ENCODE peak calls at places on chromosomes 12 and 14, in four cellular contexts. One of them, this sample, is unnamed.

GRCh38 chr12:95774311-95775045 is 16.1 kb downstream of the NTN4 start:
- DNase-seq in astrocyte of the cerebellum: no peak
- DNase-seq in cardiac fibroblast: peak
- DNase-seq in endodermal cell: no peak
- DNase-seq in this sample: no peak

GRCh38 chr12:119840617-119841016 is 36.5 kb downstream of the CIT start:
- DNase-seq in astrocyte of the cerebellum: no peak
- DNase-seq in endodermal cell: no peak
- DNase-seq in cardiac fibroblast: no peak
- DNase-seq in this sample: no peak

GRCh38 chr14:34147461-34147860 is 196.6 kb upstream of the EGLN3 start:
- DNase-seq in cardiac fibroblast: no peak
- DNase-seq in astrocyte of the cerebellum: no peak
- DNase-seq in endodermal cell: no peak
- DNase-seq in this sample: no peak

GRCh38 chr12:42684171-42685071 is 94.9 kb upstream of the PRICKLE1 start:
- DNase-seq in astrocyte of the cerebellum: no peak
- DNase-seq in cardiac fibroblast: peak
- DNase-seq in endodermal cell: peak
- DNase-seq in this sample: no peak

GRCh38 chr14:80055912-80056801 is 155.1 kb downstream of the DIO2 start:
- DNase-seq in cardiac fibroblast: peak
- DNase-seq in endodermal cell: peak
- DNase-seq in astrocyte of the cerebellum: peak
- DNase-seq in this sample: peak

GRCh38 chr12:77339610-77340009 is 274.2 kb upstream of the E2F7 start:
- DNase-seq in cardiac fibroblast: no peak
- DNase-seq in astrocyte of the cerebellum: no peak
- DNase-seq in endodermal cell: no peak
- DNase-seq in this sample: no peak

GRCh38 chr12:2796187-2796663 is 1.5 kb downstream of the FKBP4 start:
- DNase-seq in cardiac fibroblast: no peak
- DNase-seq in endodermal cell: no peak
- DNase-seq in astrocyte of the cerebellum: no peak
- DNase-seq in this sample: no peak

GRCh38 chr14:36367985-36368774 is 47.7 kb upstream of the MBIP start:
- DNase-seq in endodermal cell: no peak
- DNase-seq in astrocyte of the cerebellum: no peak
- DNase-seq in cardiac fibroblast: no peak
- DNase-seq in this sample: no peak

GRCh38 chr12:49683604-49684309 is 23.4 kb downstream of the FMNL3 start:
- DNase-seq in endodermal cell: no peak
- DNase-seq in astrocyte of the cerebellum: no peak
- DNase-seq in cardiac fibroblast: no peak
- DNase-seq in this sample: no peak

GRCh38 chr12:51368640-51369517 is 22.3 kb downstream of the GALNT6 start:
- DNase-seq in astrocyte of the cerebellum: peak
- DNase-seq in cardiac fibroblast: peak
- DNase-seq in endodermal cell: peak
- DNase-seq in this sample: no peak

GRCh38 chr14:20668969-20669368 is 15.4 kb upstream of the RNASE4 start:
- DNase-seq in endodermal cell: no peak
- DNase-seq in cardiac fibroblast: no peak
- DNase-seq in astrocyte of the cerebellum: no peak
- DNase-seq in this sample: no peak

GRCh38 chr14:94001501-94002396 is 4.6 kb downstream of the CCDC197 start:
- DNase-seq in endodermal cell: peak
- DNase-seq in cardiac fibroblast: peak
- DNase-seq in astrocyte of the cerebellum: peak
- DNase-seq in this sample: no peak

GRCh38 chr12:42921741-42922511 is 332.4 kb upstream of the PRICKLE1 start:
- DNase-seq in astrocyte of the cerebellum: no peak
- DNase-seq in endodermal cell: peak
- DNase-seq in cardiac fibroblast: no peak
- DNase-seq in this sample: no peak

GRCh38 chr12:131116437-131117117 is 162.9 kb downstream of the ADGRD1 start:
- DNase-seq in astrocyte of the cerebellum: no peak
- DNase-seq in cardiac fibroblast: peak
- DNase-seq in endodermal cell: peak
- DNase-seq in this sample: no peak

GRCh38 chr12:114476159-114476558 is 70.2 kb upstream of the TBX5 start:
- DNase-seq in endodermal cell: peak
- DNase-seq in cardiac fibroblast: peak
- DNase-seq in astrocyte of the cerebellum: no peak
- DNase-seq in this sample: no peak

GRCh38 chr14:50303744-50304471 is 8.1 kb downstream of the L2HGDH start:
- DNase-seq in endodermal cell: no peak
- DNase-seq in astrocyte of the cerebellum: no peak
- DNase-seq in cardiac fibroblast: peak
- DNase-seq in this sample: no peak

GRCh38 chr12:114006482-114007425 is 40.6 kb upstream of the RBM19 start:
- DNase-seq in endodermal cell: peak
- DNase-seq in astrocyte of the cerebellum: no peak
- DNase-seq in cardiac fibroblast: no peak
- DNase-seq in this sample: no peak

DNA sequence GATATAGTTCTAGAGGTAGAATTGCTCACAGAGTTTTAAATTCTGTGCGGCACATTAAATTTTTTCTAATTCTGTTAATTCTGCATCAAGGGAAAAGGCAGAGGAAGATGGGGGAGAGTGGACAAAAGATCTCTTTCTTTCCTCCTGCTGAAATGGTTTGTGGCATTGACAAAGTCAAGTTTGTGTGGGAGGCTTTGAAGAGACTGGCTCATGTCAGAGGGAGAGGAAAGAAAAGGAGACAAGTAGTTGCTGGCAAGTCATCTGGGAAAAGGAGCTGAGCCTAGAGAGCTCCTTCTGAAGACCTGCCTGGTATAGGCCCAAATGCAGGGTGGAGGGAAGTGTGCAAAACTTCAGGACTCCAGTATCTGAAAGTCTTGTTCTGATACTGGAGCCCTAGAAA is 36.3 kb downstream of the TTLL5 start:
- DNase-seq in astrocyte of the cerebellum: no peak
- DNase-seq in cardiac fibroblast: no peak
- DNase-seq in endodermal cell: no peak
- DNase-seq in this sample: no peak
- H3K4me3 ChIP-seq in astrocyte of the cerebellum: no peak
- H3K4me3 ChIP-seq in cardiac fibroblast: no peak
- H3K4me3 ChIP-seq in endodermal cell: no peak
- H3K4me3 ChIP-seq in this sample: no peak

DNA sequence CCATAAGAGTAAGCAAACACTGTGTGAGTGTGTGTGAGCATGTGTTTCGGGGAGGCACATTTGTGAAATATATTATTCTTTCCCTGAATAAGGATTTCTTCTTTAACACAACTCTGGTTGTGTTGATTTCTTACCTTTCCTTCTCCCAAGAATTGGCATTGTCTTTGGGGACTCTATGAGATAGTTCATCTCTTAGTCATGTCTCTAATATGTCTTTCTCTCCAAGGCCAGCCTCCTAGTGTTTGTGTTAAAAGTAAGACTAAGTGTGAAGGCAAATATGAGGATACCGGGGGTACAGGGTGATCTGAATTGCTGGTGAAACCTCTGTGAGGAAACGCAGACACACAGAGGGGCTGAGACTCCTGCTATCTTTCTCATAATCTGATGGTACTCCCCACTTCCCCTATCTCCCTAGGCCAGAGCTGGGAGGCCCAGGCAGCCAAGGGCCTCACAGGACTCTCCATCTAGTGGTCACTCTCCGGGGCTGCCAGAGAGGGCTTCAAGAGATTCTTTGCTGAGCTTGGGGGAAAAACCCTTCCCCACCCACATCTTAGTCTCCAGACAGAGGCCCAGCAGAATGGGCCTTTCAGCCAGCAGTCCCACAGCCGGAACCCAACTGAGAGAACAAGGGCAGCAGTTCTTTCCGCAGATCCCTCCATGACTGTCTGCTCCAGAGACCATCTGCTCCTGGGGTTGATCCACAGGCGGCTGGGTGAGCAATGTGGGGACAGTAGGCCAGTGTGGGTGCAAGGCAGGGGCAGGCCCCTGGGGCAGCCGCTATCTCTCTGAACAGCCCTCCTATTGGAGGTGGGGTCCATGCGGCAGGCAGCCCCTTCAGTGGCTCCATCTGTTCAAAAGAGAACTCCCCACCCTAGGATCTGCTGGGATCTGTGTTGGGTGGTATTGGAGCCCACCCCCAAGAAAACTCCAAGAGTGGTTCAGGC is 5.8 kb upstream of the HOXC12 start:
- DNase-seq in astrocyte of the cerebellum: no peak
- DNase-seq in cardiac fibroblast: no peak
- DNase-seq in endodermal cell: peak
- DNase-seq in this sample: no peak
- TF ChIP-seq CTCF in astrocyte of the cerebellum: no peak
- TF ChIP-seq CTCF in cardiac fibroblast: no peak
- TF ChIP-seq CTCF in endodermal cell: peak
- TF ChIP-seq CTCF in this sample: no peak

DNA sequence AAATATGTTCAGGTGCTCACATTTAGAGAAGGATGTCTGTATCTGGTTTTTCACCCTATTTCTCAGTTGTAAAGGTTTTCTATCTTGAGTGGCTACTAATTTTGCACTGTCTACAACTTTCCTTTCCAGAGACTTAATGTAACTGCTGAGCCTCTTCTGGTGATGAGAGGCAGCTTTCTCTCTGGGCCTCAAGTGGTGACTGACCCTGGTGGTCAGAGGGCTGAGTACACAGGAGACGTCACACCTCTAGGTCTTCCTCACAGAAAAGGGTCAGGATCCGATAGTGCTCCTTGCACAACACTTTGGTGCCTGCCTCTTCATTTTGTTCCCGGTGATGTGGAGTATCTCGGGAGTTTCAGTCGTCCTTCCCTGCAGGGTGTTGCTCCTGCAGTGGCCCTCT is 76.8 kb downstream of the LIN7A start:
- DNase-seq in cardiac fibroblast: no peak
- DNase-seq in astrocyte of the cerebellum: no peak
- DNase-seq in endodermal cell: no peak
- DNase-seq in this sample: no peak
- H3K4me3 ChIP-seq in cardiac fibroblast: no peak
- H3K4me3 ChIP-seq in astrocyte of the cerebellum: no peak
- H3K4me3 ChIP-seq in endodermal cell: no peak
- H3K4me3 ChIP-seq in this sample: no peak

GRCh38 chr12:62843714-62844113 is 91.2 kb downstream of the PPM1H start:
- DNase-seq in endodermal cell: no peak
- DNase-seq in astrocyte of the cerebellum: no peak
- DNase-seq in cardiac fibroblast: no peak
- DNase-seq in this sample: no peak

GRCh38 chr12:62839869-62840268 is 95.1 kb downstream of the PPM1H start:
- DNase-seq in cardiac fibroblast: no peak
- DNase-seq in astrocyte of the cerebellum: no peak
- DNase-seq in endodermal cell: no peak
- DNase-seq in this sample: no peak

GRCh38 chr12:62841841-62842240 is 93.1 kb downstream of the PPM1H start:
- DNase-seq in endodermal cell: no peak
- DNase-seq in cardiac fibroblast: no peak
- DNase-seq in astrocyte of the cerebellum: no peak
- DNase-seq in this sample: no peak

GRCh38 chr12:62840311-62840710 is 94.6 kb downstream of the PPM1H start:
- DNase-seq in cardiac fibroblast: no peak
- DNase-seq in astrocyte of the cerebellum: no peak
- DNase-seq in endodermal cell: no peak
- DNase-seq in this sample: no peak

GRCh38 chr12:62840806-62841205 is 94.1 kb downstream of the PPM1H start:
- DNase-seq in endodermal cell: no peak
- DNase-seq in cardiac fibroblast: no peak
- DNase-seq in astrocyte of the cerebellum: no peak
- DNase-seq in this sample: no peak
- TF ChIP-seq CTCF in endodermal cell: no peak
- TF ChIP-seq CTCF in cardiac fibroblast: no peak
- TF ChIP-seq CTCF in astrocyte of the cerebellum: no peak
- TF ChIP-seq CTCF in this sample: no peak

GRCh38 chr12:57213068-57213715 is 3.4 kb upstream of the NXPH4 start:
- DNase-seq in astrocyte of the cerebellum: peak
- DNase-seq in endodermal cell: peak
- DNase-seq in cardiac fibroblast: peak
- DNase-seq in this sample: peak

GRCh38 chr12:57215668-57216013 is 953 bp upstream of the NXPH4 start:
- DNase-seq in astrocyte of the cerebellum: no peak
- DNase-seq in cardiac fibroblast: peak
- DNase-seq in endodermal cell: peak
- DNase-seq in this sample: no peak

GRCh38 chr12:57215065-57215464 is 1.5 kb upstream of the NXPH4 start:
- DNase-seq in cardiac fibroblast: no peak
- DNase-seq in astrocyte of the cerebellum: no peak
- DNase-seq in endodermal cell: no peak
- DNase-seq in this sample: no peak

GRCh38 chr12:57213763-57214397 is 2.7 kb upstream of the NXPH4 start:
- DNase-seq in cardiac fibroblast: no peak
- DNase-seq in astrocyte of the cerebellum: no peak
- DNase-seq in endodermal cell: no peak
- DNase-seq in this sample: no peak

GRCh38 chr12:57214398-57214781 is 2.2 kb upstream of the NXPH4 start:
- DNase-seq in cardiac fibroblast: peak
- DNase-seq in endodermal cell: peak
- DNase-seq in astrocyte of the cerebellum: no peak
- DNase-seq in this sample: no peak
- H3K4me3 ChIP-seq in cardiac fibroblast: no peak
- H3K4me3 ChIP-seq in endodermal cell: no peak
- H3K4me3 ChIP-seq in astrocyte of the cerebellum: no peak
- H3K4me3 ChIP-seq in this sample: no peak

GRCh38 chr14:61923348-61923747 is 161.1 kb downstream of the SNAPC1 start:
- DNase-seq in astrocyte of the cerebellum: no peak
- DNase-seq in endodermal cell: no peak
- DNase-seq in cardiac fibroblast: peak
- DNase-seq in this sample: no peak
- TF ChIP-seq CTCF in astrocyte of the cerebellum: peak
- TF ChIP-seq CTCF in endodermal cell: peak
- TF ChIP-seq CTCF in cardiac fibroblast: peak
- TF ChIP-seq CTCF in this sample: peak

DNA sequence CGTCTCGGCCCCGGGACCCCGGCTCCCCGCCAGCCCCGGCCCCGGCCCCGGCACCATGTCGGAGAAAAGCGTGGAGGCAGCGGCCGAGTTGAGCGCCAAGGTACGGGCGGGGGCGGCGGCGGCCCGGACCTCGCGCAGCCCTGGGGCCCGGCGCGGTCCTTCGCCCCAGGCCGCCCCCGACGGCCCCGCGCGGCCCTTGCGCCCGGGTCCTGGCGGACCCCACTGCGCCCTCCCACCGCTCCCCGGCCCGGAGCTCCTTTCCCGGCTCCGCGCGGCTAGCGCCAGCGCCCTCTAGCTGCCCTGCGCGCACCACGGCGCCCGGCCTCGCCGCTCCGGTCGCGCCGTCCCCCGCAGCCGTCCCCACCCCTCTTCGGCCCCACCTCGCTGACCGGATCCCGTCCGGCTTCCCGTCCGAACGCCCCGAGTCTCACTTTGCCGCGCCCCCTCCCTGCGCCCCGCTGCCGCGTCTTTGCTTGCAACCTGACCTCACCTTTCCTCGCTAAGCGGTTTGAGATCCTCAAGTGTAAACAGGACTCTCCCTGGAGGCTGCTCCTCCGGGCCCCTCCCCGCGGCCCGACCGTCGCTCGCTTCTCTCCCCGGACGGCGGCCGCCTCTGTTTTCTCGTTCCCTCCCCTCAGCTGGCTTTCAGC is 613 bp downstream of the PTMS start:
- DNase-seq in cardiac fibroblast: peak
- DNase-seq in endodermal cell: peak
- DNase-seq in astrocyte of the cerebellum: no peak
- DNase-seq in this sample: no peak
- H3K4me3 ChIP-seq in cardiac fibroblast: peak
- H3K4me3 ChIP-seq in endodermal cell: peak
- H3K4me3 ChIP-seq in astrocyte of the cerebellum: peak
- H3K4me3 ChIP-seq in this sample: peak